ENCODE peak calls at places on chromosomes 4 and X, in ten cellular contexts. M is progenitor cell of endocrine pancreas; K is endothelial cell; S is neural crest cell; C is CD8-positive, alpha-beta T cell; N is IMR-90; W is suprapubic skin; F is sigmoid colon; I is dorsolateral prefrontal cortex; X is HL-60. J is an unnamed sample.

GRCh38 chrX:72621619-72622485 is 49.2 kb upstream of the HDAC8 start:
- DNase-seq in M (no peak), K (no peak), S (no peak), C (no peak), N (peak; percentile 61), W (no peak), F (no peak), I (no peak), X (no peak), J (no peak)

GRCh38 chr4:75015627-75016026 is 82.7 kb downstream of the PARM1 start:
- DNase-seq in M (no peak), K (no peak), S (no peak), C (no peak), N (no peak), W (no peak), F (no peak), I (no peak), X (no peak), J (no peak)

GRCh38 chr4:122065915-122066314 is 86.2 kb upstream of the BLTP1 start:
- DNase-seq in M (no peak), K (no peak), S (no peak), C (no peak), N (no peak), W (no peak), F (no peak), I (no peak), X (no peak), J (no peak)

GRCh38 chr4:189773909-189774308 is 166.8 kb upstream of the FRG1 start:
- DNase-seq in M (no peak), K (no peak), S (no peak), C (no peak), N (peak; percentile 13), W (no peak), F (no peak), I (no peak), X (no peak), J (no peak)

GRCh38 chrX:16587776-16588175 is 62.2 kb upstream of the S100G start:
- DNase-seq in M (no peak), K (no peak), S (no peak), C (no peak), N (peak; percentile 23), W (no peak), F (no peak), I (no peak), X (no peak), J (no peak)

GRCh38 chrX:107054978-107055377 is 55.0 kb upstream of the MORC4 start:
- DNase-seq in M (no peak), K (no peak), S (no peak), C (no peak), N (no peak), W (no peak), F (no peak), I (no peak), X (no peak), J (no peak)

GRCh38 chr4:3869661-3870566 is 103.7 kb downstream of the ADRA2C start:
- DNase-seq in M (no peak), K (no peak), S (no peak), C (no peak), N (no peak), W (peak; percentile 50), F (peak; percentile 48), I (no peak), X (no peak), J (no peak)

GRCh38 chrX:40420899-40421729 is 159.7 kb upstream of the ATP6AP2 start:
- DNase-seq in M (no peak), K (no peak), S (no peak), C (no peak), N (no peak), W (no peak), F (no peak), I (peak; percentile 71), X (no peak), J (no peak)

GRCh38 chr4:77015390-77015789 is 60.4 kb downstream of the CCNI start:
- DNase-seq in M (no peak), K (no peak), S (no peak), C (no peak), N (peak; percentile 90), W (no peak), F (no peak), I (no peak), X (no peak), J (no peak)

GRCh38 chr4:76690091-76690905 is 207.6 kb downstream of the SOWAHB start:
- DNase-seq in M (no peak), K (no peak), S (no peak), C (no peak), N (peak; percentile 24), W (no peak), F (no peak), I (no peak), X (no peak), J (no peak)

GRCh38 chr4:123361195-123361861 is 35.3 kb upstream of the SPRY1 start:
- DNase-seq in M (no peak), K (no peak), S (no peak), C (no peak), N (peak; percentile 94), W (no peak), F (no peak), I (peak; percentile 26), X (no peak), J (no peak)

GRCh38 chr4:7964459-7964858 is 24.8 kb upstream of the AFAP1 start:
- DNase-seq in M (no peak), K (no peak), S (no peak), C (no peak), N (no peak), W (no peak), F (no peak), I (no peak), X (no peak), J (no peak)

GRCh38 chr4:121950680-121951569 is 935 bp downstream of the TRPC3 start:
- DNase-seq in M (peak; percentile 9), K (peak; percentile 26), S (peak; percentile 5), C (peak; percentile 23), N (peak; percentile 18), W (no peak), F (peak; percentile 67), I (peak; percentile 11), X (no peak), J (peak; percentile 84)

GRCh38 chrX:103347682-103348397 is 8.5 kb upstream of the TCEAL9 start:
- DNase-seq in M (no peak), K (no peak), S (no peak), C (no peak), N (no peak), W (no peak), F (no peak), I (no peak), X (no peak), J (no peak)

GRCh38 chrX:50827996-50828395 is 14.0 kb upstream of the SHROOM4 start:
- DNase-seq in M (no peak), K (no peak), S (no peak), C (no peak), N (peak; percentile 55), W (no peak), F (no peak), I (no peak), X (no peak), J (no peak)

GRCh38 chr4:161919442-161920220 is 244.2 kb downstream of the FSTL5 start:
- DNase-seq in M (no peak), K (no peak), S (no peak), C (no peak), N (no peak), W (no peak), F (no peak), I (no peak), X (no peak), J (no peak)

GRCh38 chr4:90958256-90958895 is 831.2 kb downstream of the CCSER1 start:
- DNase-seq in M (no peak), K (no peak), S (no peak), C (no peak), N (peak; percentile 69), W (no peak), F (no peak), I (no peak), X (no peak), J (no peak)

GRCh38 chr4:168942985-168943384 is 67.1 kb downstream of the CBR4 start:
- DNase-seq in M (no peak), K (no peak), S (no peak), C (no peak), N (no peak), W (no peak), F (no peak), I (no peak), X (peak; percentile 17), J (no peak)

GRCh38 chrX:13605611-13606010 is 36.2 kb downstream of the EGFL6 start:
- DNase-seq in M (no peak), K (no peak), S (no peak), C (no peak), N (no peak), W (no peak), F (no peak), I (no peak), X (no peak), J (no peak)

GRCh38 chr4:128427832-128428366 is 140.3 kb upstream of the PGRMC2 start:
- DNase-seq in M (no peak), K (no peak), S (no peak), C (no peak), N (peak; percentile 68), W (no peak), F (no peak), I (no peak), X (peak; percentile 11), J (no peak)
- TF ChIP-seq CTCF in M (no peak), K (no peak), S (peak; percentile 49), C (no peak), N (peak; percentile 49), W (peak; percentile 22), F (no peak), I (no peak), X (no peak), J (peak; percentile 50)

GRCh38 chr4:40736910-40737309 is 12.8 kb upstream of the NSUN7 start:
- DNase-seq in M (no peak), K (no peak), S (no peak), C (no peak), N (peak; percentile 22), W (no peak), F (no peak), I (no peak), X (no peak), J (no peak)
- TF ChIP-seq CTCF in M (peak; percentile 24), K (no peak), S (peak; percentile 60), C (no peak), N (peak; percentile 44), W (no peak), F (no peak), I (peak; percentile 65), X (peak; percentile 7), J (peak; percentile 61)

DNA sequence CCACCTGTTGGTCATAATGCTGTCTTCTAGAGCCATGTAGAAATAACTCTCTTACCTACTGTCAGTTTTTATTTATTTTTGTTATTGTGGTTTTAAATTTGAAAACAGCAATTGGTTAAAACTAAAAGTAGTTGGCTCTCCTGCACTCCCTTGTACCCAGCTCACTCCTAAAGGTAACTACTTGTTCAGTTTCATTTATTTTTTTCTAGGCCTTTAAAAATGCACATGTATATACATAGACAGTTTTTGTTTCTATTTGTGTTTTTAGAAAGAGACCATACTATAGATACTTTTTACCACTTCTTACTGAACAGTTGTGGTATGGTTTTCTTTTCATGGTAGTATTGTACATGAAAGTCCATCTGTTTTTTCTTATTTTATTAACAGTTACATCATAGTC is 16.8 kb downstream of the SMAD1 start:
- DNase-seq in M (no peak), K (no peak), S (no peak), C (no peak), N (no peak), W (no peak), F (no peak), I (no peak), X (no peak), J (no peak)
- TF ChIP-seq CTCF in M (no peak), K (no peak), S (no peak), C (no peak), N (no peak), W (no peak), F (no peak), I (no peak), X (no peak), J (no peak)

GRCh38 chr4:178577933-178578332 is 1135.7 kb upstream of the AGA start:
- DNase-seq in M (no peak), K (no peak), S (no peak), C (no peak), N (no peak), W (no peak), F (no peak), I (no peak), X (no peak), J (no peak)
- TF ChIP-seq CTCF in M (no peak), K (no peak), S (peak; percentile 28), C (no peak), N (no peak), W (no peak), F (no peak), I (peak; percentile 28), X (no peak), J (peak; percentile 26)